ENCODE peak calls at places on chromosomes 2 and 18, in four cellular contexts. Q, E, J and X are unnamed samples.

GRCh38 chr2:145402706-145403277 is 882.9 kb upstream of the ZEB2 start:
- DNase-seq in Q (no peak), J (no peak), E (no peak), X (no peak)

GRCh38 chr2:11320698-11321492 is 23.5 kb downstream of the ROCK2 start:
- DNase-seq in J (no peak), E (no peak), Q (no peak), X (no peak)

GRCh38 chr18:26157326-26157725 is 23.7 kb downstream of the PSMA8 start:
- DNase-seq in E (no peak), J (no peak), Q (no peak), X (no peak)

GRCh38 chr18:13558790-13559189 is 167.6 kb downstream of the FAM210A start:
- DNase-seq in Q (no peak), E (no peak), J (no peak), X (no peak)

GRCh38 chr2:29114841-29115609 is at the start of gene CLIP4:
- DNase-seq in Q (peak), J (peak), E (no peak), X (peak)

GRCh38 chr2:56542213-56542612 is 358.4 kb downstream of the CCDC85A start:
- DNase-seq in Q (no peak), J (no peak), E (no peak), X (no peak)

GRCh38 chr18:58496937-58497336 is 132.0 kb downstream of the ALPK2 start:
- DNase-seq in J (no peak), Q (no peak), E (no peak), X (no peak)

GRCh38 chr18:41134426-41134825 is 820.6 kb upstream of the PIK3C3 start:
- DNase-seq in J (no peak), E (no peak), Q (no peak), X (no peak)

GRCh38 chr18:63191413-63191812 is 128.2 kb downstream of the BCL2 start:
- DNase-seq in Q (no peak), J (no peak), E (no peak), X (no peak)

GRCh38 chr2:3459185-3460015 is 59.9 kb downstream of the ADI1 start:
- DNase-seq in J (no peak), Q (peak), E (no peak), X (no peak)

GRCh38 chr18:3595282-3596273 is 145.6 kb downstream of the TGIF1 start:
- DNase-seq in J (no peak), Q (no peak), E (peak), X (no peak)

GRCh38 chr2:200609027-200609614 is 23.3 kb downstream of the AOX1 start:
- DNase-seq in J (no peak), E (peak), Q (no peak), X (no peak)

GRCh38 chr2:7681852-7682461 is 764.7 kb downstream of the RNF144A start:
- DNase-seq in J (no peak), Q (no peak), E (no peak), X (no peak)

GRCh38 chr2:174728096-174728495 is 36.2 kb downstream of the CHRNA1 start:
- DNase-seq in J (no peak), E (no peak), Q (no peak), X (no peak)

GRCh38 chr2:120511546-120512320 is 165.8 kb downstream of the INHBB start:
- DNase-seq in Q (no peak), E (no peak), J (no peak), X (no peak)

GRCh38 chr2:73004466-73004865 is 67.0 kb downstream of the SFXN5 start:
- DNase-seq in E (no peak), J (no peak), Q (no peak), X (no peak)

GRCh38 chr2:42917374-42918017 is 125.1 kb upstream of the HAAO start:
- DNase-seq in Q (peak), E (no peak), J (no peak), X (no peak)

GRCh38 chr18:71075147-71075546 is 786.3 kb downstream of the SOCS6 start:
- DNase-seq in Q (no peak), J (no peak), E (no peak), X (no peak)

GRCh38 chr2:127277028-127277427 is 16.9 kb downstream of the ERCC3 start:
- DNase-seq in E (no peak), J (no peak), Q (no peak), X (no peak)

GRCh38 chr2:134839649-134840048 is 1.2 kb downstream of the ACMSD start:
- DNase-seq in E (no peak), Q (no peak), J (no peak), X (no peak)

GRCh38 chr18:64100136-64100922 is 48.6 kb downstream of the LINC00305 start:
- DNase-seq in E (no peak), Q (no peak), J (no peak), X (no peak)

GRCh38 chr18:37452697-37453385 is 112.8 kb downstream of the CELF4 start:
- DNase-seq in Q (no peak), E (no peak), J (no peak), X (no peak)